ENCODE peak calls at places on chromosome 11, in four cellular contexts. One of them, this sample, is unnamed.

GRCh38 chr11:58006940-58007339 is 16.7 kb upstream of the OR9Q1 start:
- DNase-seq in HepG2: no peak
- DNase-seq in SK-N-SH: no peak
- DNase-seq in K562: no peak
- DNase-seq in this sample: no peak

GRCh38 chr11:14244926-14245325 is 114.1 kb downstream of the RRAS2 start:
- DNase-seq in SK-N-SH: no peak
- DNase-seq in K562: no peak
- DNase-seq in HepG2: no peak
- DNase-seq in this sample: no peak

GRCh38 chr11:2376751-2377451 is at the start of gene CD81:
- DNase-seq in SK-N-SH: peak; percentile 96
- DNase-seq in HepG2: no peak
- DNase-seq in K562: peak; percentile 86
- DNase-seq in this sample: no peak

GRCh38 chr11:134670247-134670646 is 258.2 kb upstream of the B3GAT1 start:
- DNase-seq in K562: no peak
- DNase-seq in SK-N-SH: no peak
- DNase-seq in HepG2: no peak
- DNase-seq in this sample: no peak

GRCh38 chr11:59710136-59710847 is 3.4 kb downstream of the OR10V1 start:
- DNase-seq in SK-N-SH: no peak
- DNase-seq in HepG2: no peak
- DNase-seq in K562: peak; percentile 27
- DNase-seq in this sample: no peak

GRCh38 chr11:2194877-2195755 is 23.5 kb upstream of the TH start:
- DNase-seq in K562: peak; percentile 66
- DNase-seq in SK-N-SH: peak; percentile 86
- DNase-seq in HepG2: peak; percentile 25
- DNase-seq in this sample: no peak

GRCh38 chr11:10952872-10953271 is 95.0 kb upstream of the ZBED5 start:
- DNase-seq in K562: no peak
- DNase-seq in HepG2: no peak
- DNase-seq in SK-N-SH: no peak
- DNase-seq in this sample: no peak

GRCh38 chr11:86176165-86176884 is 68.2 kb upstream of the EED start:
- DNase-seq in SK-N-SH: no peak
- DNase-seq in K562: peak; percentile 75
- DNase-seq in HepG2: peak; percentile 42
- DNase-seq in this sample: no peak

GRCh38 chr11:77106321-77106720 is 3.7 kb downstream of the OMP start:
- DNase-seq in SK-N-SH: no peak
- DNase-seq in K562: no peak
- DNase-seq in HepG2: no peak
- DNase-seq in this sample: no peak

DNA sequence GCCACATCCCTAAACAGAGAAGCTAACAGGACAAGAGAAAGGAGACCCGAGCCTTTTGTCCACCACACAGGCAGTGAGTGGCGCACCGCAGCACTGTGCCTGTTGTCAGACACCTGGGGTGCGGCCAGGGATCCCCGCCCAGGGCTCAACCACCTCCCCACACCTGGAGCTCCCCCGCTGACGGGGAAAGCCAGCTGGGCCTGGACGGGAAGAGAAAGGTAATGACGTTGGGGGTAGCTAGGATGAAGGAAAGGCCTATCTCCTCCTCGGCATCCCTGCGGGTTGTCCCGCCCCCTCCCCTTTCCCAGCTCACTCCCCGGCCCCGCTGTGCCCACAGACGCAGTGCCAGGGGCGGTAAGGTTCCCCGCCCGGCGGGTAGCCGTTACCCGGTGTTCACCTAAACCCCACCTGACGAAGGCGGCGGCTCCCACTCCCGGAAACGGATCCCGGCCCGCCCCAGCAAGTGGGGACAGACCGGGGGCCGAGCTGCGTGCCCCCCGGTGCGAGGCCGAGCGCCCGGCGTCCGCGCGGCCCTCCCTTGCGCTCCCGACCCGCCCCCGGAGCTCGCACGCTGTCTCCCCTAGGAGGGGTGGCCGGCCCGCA is 507 bp downstream of the HYOU1 start:
- DNase-seq in K562: peak; percentile 38
- DNase-seq in SK-N-SH: peak; percentile 78
- DNase-seq in HepG2: no peak
- DNase-seq in this sample: no peak
- TF ChIP-seq ELF1 in K562: no peak
- TF ChIP-seq ELF1 in SK-N-SH: no peak
- TF ChIP-seq ELF1 in HepG2: no peak
- TF ChIP-seq ELF1 in this sample: no peak

DNA sequence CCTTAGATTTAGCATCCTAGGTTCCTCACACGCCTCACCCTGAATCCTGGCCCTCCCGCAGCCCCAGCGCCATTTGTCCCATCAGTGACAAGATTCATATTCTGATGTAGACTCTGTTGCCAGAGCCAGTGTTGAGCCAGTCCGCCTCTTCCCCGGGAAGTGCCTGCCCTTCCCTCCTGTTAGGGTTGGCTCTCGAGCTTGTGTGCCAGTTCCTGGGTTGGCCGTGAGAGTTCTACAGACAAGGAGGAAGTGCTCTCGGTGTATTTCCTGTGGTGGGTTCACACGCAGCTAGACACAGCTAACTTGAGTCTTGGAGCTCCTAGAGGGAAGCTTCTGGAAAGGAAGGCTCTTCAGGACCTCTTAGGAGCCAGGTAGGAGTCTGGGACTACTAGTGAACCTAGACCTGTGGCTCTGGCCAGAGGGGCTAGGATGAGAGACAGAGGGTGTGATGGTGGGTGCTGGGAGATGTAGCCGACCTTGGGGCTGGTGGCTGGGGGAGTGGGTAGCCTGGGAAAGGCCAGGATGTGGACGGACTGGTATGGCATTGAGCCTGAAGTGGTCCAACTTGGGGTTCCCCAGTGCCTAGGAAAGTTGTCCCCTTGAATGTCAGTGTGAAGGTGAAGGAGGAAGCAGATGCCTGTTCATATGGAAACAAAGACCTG is at the start of gene IL18BP:
- DNase-seq in HepG2: no peak
- DNase-seq in K562: no peak
- DNase-seq in SK-N-SH: no peak
- DNase-seq in this sample: no peak
- TF ChIP-seq ELF1 in HepG2: no peak
- TF ChIP-seq ELF1 in K562: no peak
- TF ChIP-seq ELF1 in SK-N-SH: no peak
- TF ChIP-seq ELF1 in this sample: no peak

DNA sequence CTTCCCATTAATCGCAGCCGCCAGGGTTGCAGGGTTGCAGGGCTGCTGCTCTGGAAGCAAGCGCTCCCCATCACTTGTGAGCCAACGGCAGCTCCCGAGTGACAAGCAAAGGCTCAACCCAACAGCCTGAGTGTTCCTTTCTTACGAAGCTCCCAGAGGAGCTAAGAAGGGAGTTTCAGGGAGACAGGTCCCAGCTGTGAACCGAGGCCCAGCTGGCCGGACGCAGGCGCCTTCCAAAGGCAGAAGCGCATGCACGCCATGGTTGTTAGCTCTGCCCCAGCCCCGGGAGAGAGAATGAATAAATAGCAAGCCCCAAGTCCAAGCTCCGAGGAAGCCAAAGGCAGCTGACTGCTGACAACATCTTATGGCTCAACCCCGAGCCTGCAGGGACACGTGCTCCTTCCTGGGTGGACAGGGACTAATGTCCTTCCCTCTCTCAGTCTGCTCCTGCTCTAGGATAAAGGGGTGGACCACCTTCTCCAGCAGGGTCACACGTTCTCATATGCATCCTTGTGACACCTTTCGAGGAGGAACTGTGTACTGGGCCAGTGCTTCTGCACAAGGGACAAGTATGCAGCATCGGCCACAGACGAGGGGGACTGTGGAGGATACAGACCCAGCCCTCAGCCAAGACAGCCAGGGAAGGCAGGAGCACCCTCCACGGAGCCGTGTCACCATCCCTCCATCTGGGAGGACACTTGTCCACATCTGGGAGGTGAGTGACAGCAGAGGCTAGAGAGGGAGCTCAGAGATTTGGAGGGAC is 29.9 kb downstream of the SHANK2 start:
- DNase-seq in SK-N-SH: no peak
- DNase-seq in K562: no peak
- DNase-seq in HepG2: no peak
- DNase-seq in this sample: no peak
- TF ChIP-seq ELF1 in SK-N-SH: no peak
- TF ChIP-seq ELF1 in K562: no peak
- TF ChIP-seq ELF1 in HepG2: no peak
- TF ChIP-seq ELF1 in this sample: no peak

GRCh38 chr11:118703563-118704106 is 24.2 kb upstream of the TREH start:
- DNase-seq in SK-N-SH: no peak
- DNase-seq in K562: no peak
- DNase-seq in HepG2: no peak
- DNase-seq in this sample: no peak
- TF ChIP-seq ELF1 in SK-N-SH: no peak
- TF ChIP-seq ELF1 in K562: no peak
- TF ChIP-seq ELF1 in HepG2: no peak
- TF ChIP-seq ELF1 in this sample: no peak

GRCh38 chr11:126188332-126189108 is 22.9 kb downstream of the RPUSD4 start:
- DNase-seq in HepG2: no peak
- DNase-seq in K562: no peak
- DNase-seq in SK-N-SH: no peak
- DNase-seq in this sample: no peak

GRCh38 chr11:126185200-126186030 is 26.0 kb downstream of the RPUSD4 start:
- DNase-seq in SK-N-SH: no peak
- DNase-seq in K562: no peak
- DNase-seq in HepG2: peak; percentile 61
- DNase-seq in this sample: no peak

GRCh38 chr11:126186031-126186698 is 25.3 kb downstream of the RPUSD4 start:
- DNase-seq in K562: no peak
- DNase-seq in HepG2: no peak
- DNase-seq in SK-N-SH: no peak
- DNase-seq in this sample: no peak

GRCh38 chr11:126189109-126189929 is 22.1 kb downstream of the RPUSD4 start:
- DNase-seq in K562: no peak
- DNase-seq in SK-N-SH: no peak
- DNase-seq in HepG2: peak; percentile 94
- DNase-seq in this sample: no peak

DNA sequence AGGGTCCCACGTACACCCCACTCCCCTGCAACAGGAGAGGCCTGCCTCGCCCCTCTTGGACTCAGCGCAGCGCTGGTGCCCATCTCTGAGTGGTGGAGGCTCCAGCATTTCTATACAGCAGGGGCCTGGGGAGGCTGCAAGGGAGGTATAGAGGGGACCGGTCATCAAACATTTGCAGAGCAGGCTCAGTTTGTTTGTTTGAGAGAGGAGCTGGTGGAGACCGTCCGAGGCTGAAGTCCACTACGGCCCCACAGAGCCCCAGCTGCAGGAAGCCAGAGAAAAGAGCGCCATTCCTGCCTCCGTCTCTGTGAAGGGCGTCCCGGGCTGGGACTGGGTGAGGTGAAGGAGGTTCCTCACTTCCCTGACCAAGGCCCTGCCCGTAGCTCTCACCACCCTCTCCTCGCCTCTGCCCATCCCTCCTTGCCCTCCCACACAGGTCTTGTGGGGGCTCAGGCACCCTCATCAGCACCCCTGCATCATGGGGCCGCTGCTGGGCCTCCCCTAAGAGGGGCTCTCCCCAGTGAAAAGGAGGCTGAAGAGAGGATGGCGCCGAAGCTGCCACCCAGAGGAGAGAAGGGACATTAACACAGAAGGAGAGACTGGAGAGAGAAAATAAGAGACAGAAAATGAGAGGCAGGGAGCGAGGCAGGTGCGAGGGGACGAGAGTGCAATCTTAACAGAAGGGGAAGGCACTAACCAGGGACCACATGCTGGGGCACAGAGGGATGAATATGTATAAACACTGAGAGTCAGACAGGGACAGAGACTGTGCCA is 24.6 kb downstream of the RPUSD4 start:
- DNase-seq in SK-N-SH: no peak
- DNase-seq in K562: no peak
- DNase-seq in HepG2: peak; percentile 87
- DNase-seq in this sample: no peak
- TF ChIP-seq ELF1 in SK-N-SH: no peak
- TF ChIP-seq ELF1 in K562: no peak
- TF ChIP-seq ELF1 in HepG2: peak; percentile 20
- TF ChIP-seq ELF1 in this sample: no peak

GRCh38 chr11:30131535-30131934 is 99.3 kb upstream of the FSHB start:
- DNase-seq in HepG2: peak; percentile 1
- DNase-seq in SK-N-SH: no peak
- DNase-seq in K562: no peak
- DNase-seq in this sample: no peak

GRCh38 chr11:30125461-30125860 is 105.4 kb upstream of the FSHB start:
- DNase-seq in HepG2: no peak
- DNase-seq in SK-N-SH: no peak
- DNase-seq in K562: no peak
- DNase-seq in this sample: no peak

GRCh38 chr11:30133308-30133707 is 97.5 kb upstream of the FSHB start:
- DNase-seq in SK-N-SH: no peak
- DNase-seq in K562: no peak
- DNase-seq in HepG2: no peak
- DNase-seq in this sample: no peak

DNA sequence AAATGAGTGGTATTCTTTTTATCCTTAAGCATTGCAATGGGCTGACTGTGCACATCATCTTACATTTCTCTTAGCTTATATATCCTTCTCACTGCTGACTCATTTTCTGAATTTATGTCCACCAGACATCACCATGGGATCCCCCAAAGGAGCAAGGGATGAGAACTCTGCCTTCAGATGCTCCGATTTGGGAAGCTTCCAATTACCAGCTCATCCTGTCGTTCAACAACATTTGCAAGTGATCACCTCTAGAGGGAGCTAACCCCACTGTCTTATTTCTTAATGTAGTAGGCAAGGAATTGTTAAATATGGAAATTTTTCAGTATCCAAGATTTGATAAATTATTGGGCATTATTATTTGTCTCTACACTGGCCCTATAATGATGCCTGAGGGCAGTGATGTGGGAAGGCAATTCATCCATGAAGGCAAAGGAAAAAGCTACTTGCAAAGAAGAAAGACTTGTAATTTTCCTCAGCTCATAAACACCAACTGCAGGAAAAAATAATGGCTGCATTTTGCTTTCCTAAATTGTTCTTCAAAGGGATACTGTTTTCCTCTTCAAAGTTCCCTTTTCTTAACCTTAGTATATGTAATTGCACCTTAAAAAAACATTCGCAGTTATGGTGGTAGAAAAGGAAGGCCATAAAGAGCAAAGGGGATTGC is 102.4 kb upstream of the FSHB start:
- DNase-seq in K562: peak; percentile 9
- DNase-seq in SK-N-SH: peak; percentile 20
- DNase-seq in HepG2: peak; percentile 10
- DNase-seq in this sample: peak; percentile 12
- TF ChIP-seq ELF1 in K562: no peak
- TF ChIP-seq ELF1 in SK-N-SH: no peak
- TF ChIP-seq ELF1 in HepG2: no peak
- TF ChIP-seq ELF1 in this sample: no peak

GRCh38 chr11:125947419-125948277 is 1.8 kb downstream of the VSIG10L2 start:
- DNase-seq in HepG2: no peak
- DNase-seq in SK-N-SH: no peak
- DNase-seq in K562: no peak
- DNase-seq in this sample: no peak
- TF ChIP-seq ELF1 in HepG2: no peak
- TF ChIP-seq ELF1 in SK-N-SH: no peak
- TF ChIP-seq ELF1 in K562: no peak
- TF ChIP-seq ELF1 in this sample: no peak

DNA sequence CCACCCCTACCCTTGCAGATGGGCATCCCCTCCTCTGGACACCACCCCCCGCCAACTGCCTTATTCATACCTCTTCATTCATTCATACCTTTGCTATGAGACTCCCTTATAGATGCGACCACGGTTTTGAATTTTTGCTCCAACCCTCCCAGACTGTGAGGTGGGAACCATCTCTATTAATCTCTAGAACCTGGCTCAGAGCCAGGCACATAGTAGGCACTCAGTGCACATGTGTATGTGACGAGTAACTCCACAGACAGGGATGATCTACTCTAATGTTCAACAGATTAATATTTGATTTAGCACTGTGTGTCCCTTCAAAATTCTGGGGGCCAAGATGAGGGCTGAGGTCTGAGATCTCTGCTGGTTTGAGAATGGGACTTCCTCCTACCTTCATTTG is 220.4 kb downstream of the ST3GAL4 start:
- DNase-seq in HepG2: no peak
- DNase-seq in SK-N-SH: no peak
- DNase-seq in K562: no peak
- DNase-seq in this sample: no peak
- TF ChIP-seq ELF1 in HepG2: no peak
- TF ChIP-seq ELF1 in SK-N-SH: no peak
- TF ChIP-seq ELF1 in K562: no peak
- TF ChIP-seq ELF1 in this sample: no peak

This sample was measured in HCT116.